ENCODE peak calls at places on chromosomes 3 and 15, in six cellular contexts. One of them, this sample, is unnamed.

GRCh38 chr15:28992340-28992864 is 106.6 kb downstream of the APBA2 start:
- DNase-seq in AG08396: no peak
- DNase-seq in body of pancreas: no peak
- DNase-seq in RWPE1: no peak
- DNase-seq in neural progenitor cell: no peak
- DNase-seq in thoracic aorta: no peak
- DNase-seq in this sample: no peak

GRCh38 chr15:74988007-74988800 is 7.2 kb upstream of the SCAMP5 start:
- DNase-seq in AG08396: no peak
- DNase-seq in body of pancreas: peak
- DNase-seq in RWPE1: peak
- DNase-seq in neural progenitor cell: peak
- DNase-seq in thoracic aorta: no peak
- DNase-seq in this sample: no peak

GRCh38 chr15:52095597-52096262 is 16.8 kb downstream of the BCL2L10 start:
- DNase-seq in AG08396: peak
- DNase-seq in body of pancreas: no peak
- DNase-seq in RWPE1: peak
- DNase-seq in neural progenitor cell: no peak
- DNase-seq in thoracic aorta: no peak
- DNase-seq in this sample: no peak

GRCh38 chr3:40584625-40585189 is 59.9 kb downstream of the ZNF621 start:
- DNase-seq in AG08396: peak
- DNase-seq in body of pancreas: peak
- DNase-seq in RWPE1: peak
- DNase-seq in neural progenitor cell: peak
- DNase-seq in thoracic aorta: peak
- DNase-seq in this sample: peak

GRCh38 chr3:145333931-145334330 is 827.1 kb downstream of the PLOD2 start:
- DNase-seq in AG08396: no peak
- DNase-seq in body of pancreas: no peak
- DNase-seq in RWPE1: no peak
- DNase-seq in neural progenitor cell: no peak
- DNase-seq in thoracic aorta: no peak
- DNase-seq in this sample: no peak

GRCh38 chr3:48435223-48435595 is 4.7 kb downstream of the CCDC51 start:
- DNase-seq in AG08396: no peak
- DNase-seq in body of pancreas: no peak
- DNase-seq in RWPE1: no peak
- DNase-seq in neural progenitor cell: no peak
- DNase-seq in thoracic aorta: no peak
- DNase-seq in this sample: no peak

GRCh38 chr3:119604878-119605277 is 7.2 kb downstream of the PLA1A start:
- DNase-seq in AG08396: no peak
- DNase-seq in body of pancreas: no peak
- DNase-seq in RWPE1: peak
- DNase-seq in neural progenitor cell: no peak
- DNase-seq in thoracic aorta: no peak
- DNase-seq in this sample: no peak

GRCh38 chr3:184419171-184419570 is 39.3 kb downstream of the CHRD start:
- DNase-seq in AG08396: no peak
- DNase-seq in body of pancreas: no peak
- DNase-seq in RWPE1: no peak
- DNase-seq in neural progenitor cell: no peak
- DNase-seq in thoracic aorta: no peak
- DNase-seq in this sample: no peak

GRCh38 chr3:159872374-159873109 is 116.1 kb upstream of the IL12A start:
- DNase-seq in AG08396: peak
- DNase-seq in body of pancreas: no peak
- DNase-seq in RWPE1: peak
- DNase-seq in neural progenitor cell: no peak
- DNase-seq in thoracic aorta: no peak
- DNase-seq in this sample: no peak

GRCh38 chr3:151462278-151462779 is 1.5 kb upstream of the IGSF10 start:
- DNase-seq in AG08396: no peak
- DNase-seq in body of pancreas: no peak
- DNase-seq in RWPE1: no peak
- DNase-seq in neural progenitor cell: no peak
- DNase-seq in thoracic aorta: no peak
- DNase-seq in this sample: no peak

GRCh38 chr3:189756651-189757078 is 125.5 kb downstream of the TP63 start:
- DNase-seq in AG08396: no peak
- DNase-seq in body of pancreas: no peak
- DNase-seq in RWPE1: peak
- DNase-seq in neural progenitor cell: no peak
- DNase-seq in thoracic aorta: no peak
- DNase-seq in this sample: no peak

GRCh38 chr15:53811530-53811929 is 52.1 kb upstream of the WDR72 start:
- DNase-seq in AG08396: no peak
- DNase-seq in body of pancreas: no peak
- DNase-seq in RWPE1: no peak
- DNase-seq in neural progenitor cell: peak
- DNase-seq in thoracic aorta: no peak
- DNase-seq in this sample: no peak

GRCh38 chr3:73056365-73057150 is 4.9 kb upstream of the EBLN2 start:
- DNase-seq in AG08396: no peak
- DNase-seq in body of pancreas: no peak
- DNase-seq in RWPE1: peak
- DNase-seq in neural progenitor cell: peak
- DNase-seq in thoracic aorta: no peak
- DNase-seq in this sample: no peak

GRCh38 chr3:32818431-32819085 is 761 bp downstream of the TRIM71 start:
- DNase-seq in AG08396: no peak
- DNase-seq in body of pancreas: no peak
- DNase-seq in RWPE1: no peak
- DNase-seq in neural progenitor cell: peak
- DNase-seq in thoracic aorta: no peak
- DNase-seq in this sample: no peak

GRCh38 chr3:8888296-8888915 is 74.9 kb downstream of the RAD18 start:
- DNase-seq in AG08396: no peak
- DNase-seq in body of pancreas: no peak
- DNase-seq in RWPE1: no peak
- DNase-seq in neural progenitor cell: no peak
- DNase-seq in thoracic aorta: no peak
- DNase-seq in this sample: no peak

GRCh38 chr3:195714380-195715011 is 6.3 kb upstream of the MUC20 start:
- DNase-seq in AG08396: no peak
- DNase-seq in body of pancreas: no peak
- DNase-seq in RWPE1: no peak
- DNase-seq in neural progenitor cell: no peak
- DNase-seq in thoracic aorta: no peak
- DNase-seq in this sample: no peak

GRCh38 chr3:48879994-48880377 is 18.7 kb downstream of the SLC25A20 start:
- DNase-seq in AG08396: no peak
- DNase-seq in body of pancreas: no peak
- DNase-seq in RWPE1: no peak
- DNase-seq in neural progenitor cell: no peak
- DNase-seq in thoracic aorta: no peak
- DNase-seq in this sample: no peak

GRCh38 chr3:157442729-157443128 is 6.1 kb downstream of the PTX3 start:
- DNase-seq in AG08396: no peak
- DNase-seq in body of pancreas: no peak
- DNase-seq in RWPE1: no peak
- DNase-seq in neural progenitor cell: no peak
- DNase-seq in thoracic aorta: no peak
- DNase-seq in this sample: no peak

GRCh38 chr15:31740203-31740602 is 290.1 kb upstream of the CHRNA7 start:
- DNase-seq in AG08396: no peak
- DNase-seq in body of pancreas: no peak
- DNase-seq in RWPE1: no peak
- DNase-seq in neural progenitor cell: peak
- DNase-seq in thoracic aorta: no peak
- DNase-seq in this sample: no peak

GRCh38 chr15:63283126-63283525 is 5.7 kb downstream of the APH1B start:
- DNase-seq in AG08396: no peak
- DNase-seq in body of pancreas: no peak
- DNase-seq in RWPE1: no peak
- DNase-seq in neural progenitor cell: no peak
- DNase-seq in thoracic aorta: no peak
- DNase-seq in this sample: no peak

GRCh38 chr3:109023656-109024254 is 70.1 kb upstream of the GUCA1C start:
- DNase-seq in AG08396: peak
- DNase-seq in body of pancreas: peak
- DNase-seq in RWPE1: peak
- DNase-seq in neural progenitor cell: peak
- DNase-seq in thoracic aorta: no peak
- DNase-seq in this sample: peak

GRCh38 chr15:90016721-90017120 is 15.6 kb downstream of the ZNF710 start:
- DNase-seq in AG08396: no peak
- DNase-seq in body of pancreas: peak
- DNase-seq in RWPE1: no peak
- DNase-seq in neural progenitor cell: no peak
- DNase-seq in thoracic aorta: no peak
- DNase-seq in this sample: no peak

GRCh38 chr3:147361671-147362420 is 44.5 kb downstream of the ZIC4 start:
- DNase-seq in AG08396: peak
- DNase-seq in body of pancreas: peak
- DNase-seq in RWPE1: no peak
- DNase-seq in neural progenitor cell: peak
- DNase-seq in thoracic aorta: no peak
- DNase-seq in this sample: no peak

GRCh38 chr3:195587824-195588223 is 4.1 kb upstream of the APOD start:
- DNase-seq in AG08396: no peak
- DNase-seq in body of pancreas: no peak
- DNase-seq in RWPE1: no peak
- DNase-seq in neural progenitor cell: no peak
- DNase-seq in thoracic aorta: no peak
- DNase-seq in this sample: no peak

GRCh38 chr3:108662141-108662738 is 72.7 kb downstream of the DZIP3 start:
- DNase-seq in AG08396: peak
- DNase-seq in body of pancreas: peak
- DNase-seq in RWPE1: peak
- DNase-seq in neural progenitor cell: peak
- DNase-seq in thoracic aorta: no peak
- DNase-seq in this sample: peak

GRCh38 chr15:68822818-68823217 is 2.1 kb upstream of the ANP32A start:
- DNase-seq in AG08396: no peak
- DNase-seq in body of pancreas: no peak
- DNase-seq in RWPE1: no peak
- DNase-seq in neural progenitor cell: peak
- DNase-seq in thoracic aorta: no peak
- DNase-seq in this sample: no peak

GRCh38 chr3:89098964-89099585 is 8.3 kb upstream of the EPHA3 start:
- DNase-seq in AG08396: peak
- DNase-seq in body of pancreas: peak
- DNase-seq in RWPE1: peak
- DNase-seq in neural progenitor cell: peak
- DNase-seq in thoracic aorta: no peak
- DNase-seq in this sample: peak

GRCh38 chr15:85407421-85408269 is 27.2 kb downstream of the AKAP13 start:
- DNase-seq in AG08396: peak
- DNase-seq in body of pancreas: peak
- DNase-seq in RWPE1: peak
- DNase-seq in neural progenitor cell: no peak
- DNase-seq in thoracic aorta: peak
- DNase-seq in this sample: no peak

GRCh38 chr3:124985358-124985757 is 50.8 kb upstream of the MUC13 start:
- DNase-seq in AG08396: peak
- DNase-seq in body of pancreas: no peak
- DNase-seq in RWPE1: peak
- DNase-seq in neural progenitor cell: no peak
- DNase-seq in thoracic aorta: no peak
- DNase-seq in this sample: no peak

GRCh38 chr3:140022061-140022781 is 87.2 kb downstream of the CLSTN2 start:
- DNase-seq in AG08396: no peak
- DNase-seq in body of pancreas: peak
- DNase-seq in RWPE1: no peak
- DNase-seq in neural progenitor cell: no peak
- DNase-seq in thoracic aorta: no peak
- DNase-seq in this sample: no peak

GRCh38 chr3:14592390-14592789 is 52.2 kb upstream of the GRIP2 start:
- DNase-seq in AG08396: no peak
- DNase-seq in body of pancreas: no peak
- DNase-seq in RWPE1: no peak
- DNase-seq in neural progenitor cell: no peak
- DNase-seq in thoracic aorta: no peak
- DNase-seq in this sample: no peak

GRCh38 chr3:53772562-53773329 is 73.5 kb downstream of the CHDH start:
- DNase-seq in AG08396: peak
- DNase-seq in body of pancreas: no peak
- DNase-seq in RWPE1: no peak
- DNase-seq in neural progenitor cell: no peak
- DNase-seq in thoracic aorta: no peak
- DNase-seq in this sample: no peak

GRCh38 chr3:1082024-1082633 is 10.7 kb upstream of the CNTN6 start:
- DNase-seq in AG08396: peak
- DNase-seq in body of pancreas: peak
- DNase-seq in RWPE1: no peak
- DNase-seq in neural progenitor cell: peak
- DNase-seq in thoracic aorta: no peak
- DNase-seq in this sample: peak

GRCh38 chr3:173891272-173892100 is 493.9 kb downstream of the NLGN1 start:
- DNase-seq in AG08396: no peak
- DNase-seq in body of pancreas: no peak
- DNase-seq in RWPE1: no peak
- DNase-seq in neural progenitor cell: no peak
- DNase-seq in thoracic aorta: no peak
- DNase-seq in this sample: no peak

GRCh38 chr3:10004960-10005564 is 18.4 kb upstream of the EMC3 start:
- DNase-seq in AG08396: no peak
- DNase-seq in body of pancreas: no peak
- DNase-seq in RWPE1: no peak
- DNase-seq in neural progenitor cell: no peak
- DNase-seq in thoracic aorta: no peak
- DNase-seq in this sample: no peak

GRCh38 chr3:125072749-125073404 is 17.1 kb upstream of the HEG1 start:
- DNase-seq in AG08396: no peak
- DNase-seq in body of pancreas: no peak
- DNase-seq in RWPE1: no peak
- DNase-seq in neural progenitor cell: no peak
- DNase-seq in thoracic aorta: no peak
- DNase-seq in this sample: no peak

GRCh38 chr15:69562564-69562963 is 109.9 kb downstream of the RPLP1 start:
- DNase-seq in AG08396: no peak
- DNase-seq in body of pancreas: peak
- DNase-seq in RWPE1: no peak
- DNase-seq in neural progenitor cell: no peak
- DNase-seq in thoracic aorta: no peak
- DNase-seq in this sample: no peak

GRCh38 chr3:126523745-126524428 is at the start of gene CHST13:
- DNase-seq in AG08396: peak
- DNase-seq in body of pancreas: peak
- DNase-seq in RWPE1: peak
- DNase-seq in neural progenitor cell: peak
- DNase-seq in thoracic aorta: no peak
- DNase-seq in this sample: peak

GRCh38 chr3:86702381-86702958 is 288.5 kb downstream of the VGLL3 start:
- DNase-seq in AG08396: peak
- DNase-seq in body of pancreas: no peak
- DNase-seq in RWPE1: peak
- DNase-seq in neural progenitor cell: peak
- DNase-seq in thoracic aorta: no peak
- DNase-seq in this sample: peak

GRCh38 chr15:71051539-71051938 is 63.7 kb upstream of the THSD4 start:
- DNase-seq in AG08396: no peak
- DNase-seq in body of pancreas: no peak
- DNase-seq in RWPE1: no peak
- DNase-seq in neural progenitor cell: no peak
- DNase-seq in thoracic aorta: no peak
- DNase-seq in this sample: no peak

This sample was measured in neuronal stem cell.